ENCODE peak calls at places on chromosome 6, in nine cellular contexts. One of them, this sample, is unnamed.

GRCh38 chr6:163031931-163032330 is 304.2 kb downstream of the PACRG start:
- DNase-seq in GM12865: no peak
- DNase-seq in hepatocyte: no peak
- DNase-seq in AG10803: no peak
- DNase-seq in tibial artery: no peak
- DNase-seq in MCF 10A: no peak
- DNase-seq in mesothelial cell of epicardium: no peak
- DNase-seq in fibroblast of pulmonary artery: no peak
- DNase-seq in fibroblast of the aortic adventitia: no peak
- DNase-seq in this sample: no peak

GRCh38 chr6:135251964-135252429 is 70.9 kb downstream of the MYB start:
- DNase-seq in GM12865: no peak
- DNase-seq in hepatocyte: peak
- DNase-seq in AG10803: peak
- DNase-seq in tibial artery: no peak
- DNase-seq in MCF 10A: no peak
- DNase-seq in mesothelial cell of epicardium: no peak
- DNase-seq in fibroblast of pulmonary artery: peak
- DNase-seq in fibroblast of the aortic adventitia: peak
- DNase-seq in this sample: peak

GRCh38 chr6:5086294-5086890 is 1.3 kb downstream of the PPP1R3G start:
- DNase-seq in GM12865: no peak
- DNase-seq in hepatocyte: no peak
- DNase-seq in AG10803: no peak
- DNase-seq in tibial artery: no peak
- DNase-seq in MCF 10A: no peak
- DNase-seq in mesothelial cell of epicardium: no peak
- DNase-seq in fibroblast of pulmonary artery: no peak
- DNase-seq in fibroblast of the aortic adventitia: no peak
- DNase-seq in this sample: no peak

GRCh38 chr6:158796353-158796752 is 22.8 kb downstream of the EZR start:
- DNase-seq in GM12865: no peak
- DNase-seq in hepatocyte: no peak
- DNase-seq in AG10803: no peak
- DNase-seq in tibial artery: no peak
- DNase-seq in MCF 10A: no peak
- DNase-seq in mesothelial cell of epicardium: no peak
- DNase-seq in fibroblast of pulmonary artery: no peak
- DNase-seq in fibroblast of the aortic adventitia: no peak
- DNase-seq in this sample: no peak

GRCh38 chr6:40587240-40588069 is at the start of gene LRFN2:
- DNase-seq in GM12865: peak
- DNase-seq in hepatocyte: peak
- DNase-seq in AG10803: peak
- DNase-seq in tibial artery: peak
- DNase-seq in MCF 10A: peak
- DNase-seq in mesothelial cell of epicardium: peak
- DNase-seq in fibroblast of pulmonary artery: peak
- DNase-seq in fibroblast of the aortic adventitia: peak
- DNase-seq in this sample: peak

GRCh38 chr6:10425973-10426780 is 11.3 kb upstream of the TFAP2A start:
- DNase-seq in GM12865: peak
- DNase-seq in hepatocyte: peak
- DNase-seq in AG10803: peak
- DNase-seq in tibial artery: no peak
- DNase-seq in MCF 10A: peak
- DNase-seq in mesothelial cell of epicardium: peak
- DNase-seq in fibroblast of pulmonary artery: no peak
- DNase-seq in fibroblast of the aortic adventitia: no peak
- DNase-seq in this sample: peak

GRCh38 chr6:12474167-12475140 is 184.3 kb downstream of the EDN1 start:
- DNase-seq in GM12865: no peak
- DNase-seq in hepatocyte: peak
- DNase-seq in AG10803: peak
- DNase-seq in tibial artery: no peak
- DNase-seq in MCF 10A: peak
- DNase-seq in mesothelial cell of epicardium: no peak
- DNase-seq in fibroblast of pulmonary artery: no peak
- DNase-seq in fibroblast of the aortic adventitia: peak
- DNase-seq in this sample: no peak

GRCh38 chr6:56087421-56087820 is 160.0 kb downstream of the COL21A1 start:
- DNase-seq in GM12865: no peak
- DNase-seq in hepatocyte: no peak
- DNase-seq in AG10803: no peak
- DNase-seq in tibial artery: no peak
- DNase-seq in MCF 10A: no peak
- DNase-seq in mesothelial cell of epicardium: no peak
- DNase-seq in fibroblast of pulmonary artery: peak
- DNase-seq in fibroblast of the aortic adventitia: peak
- DNase-seq in this sample: no peak

GRCh38 chr6:11685411-11686093 is 93.1 kb downstream of the ADTRP start:
- DNase-seq in GM12865: no peak
- DNase-seq in hepatocyte: peak
- DNase-seq in AG10803: peak
- DNase-seq in tibial artery: no peak
- DNase-seq in MCF 10A: peak
- DNase-seq in mesothelial cell of epicardium: no peak
- DNase-seq in fibroblast of pulmonary artery: peak
- DNase-seq in fibroblast of the aortic adventitia: peak
- DNase-seq in this sample: peak

GRCh38 chr6:80607814-80608391 is 501.4 kb downstream of the BCKDHB start:
- DNase-seq in GM12865: no peak
- DNase-seq in hepatocyte: peak
- DNase-seq in AG10803: peak
- DNase-seq in tibial artery: no peak
- DNase-seq in MCF 10A: peak
- DNase-seq in mesothelial cell of epicardium: no peak
- DNase-seq in fibroblast of pulmonary artery: peak
- DNase-seq in fibroblast of the aortic adventitia: peak
- DNase-seq in this sample: peak

GRCh38 chr6:35343092-35343834 is 905 bp downstream of the PPARD start:
- DNase-seq in GM12865: peak
- DNase-seq in hepatocyte: no peak
- DNase-seq in AG10803: no peak
- DNase-seq in tibial artery: peak
- DNase-seq in MCF 10A: peak
- DNase-seq in mesothelial cell of epicardium: no peak
- DNase-seq in fibroblast of pulmonary artery: peak
- DNase-seq in fibroblast of the aortic adventitia: peak
- DNase-seq in this sample: no peak

GRCh38 chr6:135990437-135990836 is 138.9 kb downstream of the PDE7B start:
- DNase-seq in GM12865: no peak
- DNase-seq in hepatocyte: no peak
- DNase-seq in AG10803: no peak
- DNase-seq in tibial artery: no peak
- DNase-seq in MCF 10A: peak
- DNase-seq in mesothelial cell of epicardium: no peak
- DNase-seq in fibroblast of pulmonary artery: no peak
- DNase-seq in fibroblast of the aortic adventitia: no peak
- DNase-seq in this sample: no peak

GRCh38 chr6:144653885-144654505 is 368.9 kb downstream of the UTRN start:
- DNase-seq in GM12865: peak
- DNase-seq in hepatocyte: no peak
- DNase-seq in AG10803: no peak
- DNase-seq in tibial artery: no peak
- DNase-seq in MCF 10A: no peak
- DNase-seq in mesothelial cell of epicardium: no peak
- DNase-seq in fibroblast of pulmonary artery: no peak
- DNase-seq in fibroblast of the aortic adventitia: no peak
- DNase-seq in this sample: no peak

GRCh38 chr6:41451515-41452163 is 94.5 kb upstream of the FOXP4 start:
- DNase-seq in GM12865: no peak
- DNase-seq in hepatocyte: peak
- DNase-seq in AG10803: peak
- DNase-seq in tibial artery: peak
- DNase-seq in MCF 10A: no peak
- DNase-seq in mesothelial cell of epicardium: no peak
- DNase-seq in fibroblast of pulmonary artery: no peak
- DNase-seq in fibroblast of the aortic adventitia: peak
- DNase-seq in this sample: peak

GRCh38 chr6:111823831-111824607 is 49.2 kb downstream of the FYN start:
- DNase-seq in GM12865: no peak
- DNase-seq in hepatocyte: no peak
- DNase-seq in AG10803: peak
- DNase-seq in tibial artery: no peak
- DNase-seq in MCF 10A: peak
- DNase-seq in mesothelial cell of epicardium: no peak
- DNase-seq in fibroblast of pulmonary artery: peak
- DNase-seq in fibroblast of the aortic adventitia: peak
- DNase-seq in this sample: peak

GRCh38 chr6:105804436-105804835 is 281.7 kb upstream of the PRDM1 start:
- DNase-seq in GM12865: no peak
- DNase-seq in hepatocyte: no peak
- DNase-seq in AG10803: peak
- DNase-seq in tibial artery: no peak
- DNase-seq in MCF 10A: peak
- DNase-seq in mesothelial cell of epicardium: no peak
- DNase-seq in fibroblast of pulmonary artery: no peak
- DNase-seq in fibroblast of the aortic adventitia: peak
- DNase-seq in this sample: peak

GRCh38 chr6:148577687-148578488 is 168.9 kb upstream of the UST start:
- DNase-seq in GM12865: peak
- DNase-seq in hepatocyte: peak
- DNase-seq in AG10803: peak
- DNase-seq in tibial artery: peak
- DNase-seq in MCF 10A: peak
- DNase-seq in mesothelial cell of epicardium: peak
- DNase-seq in fibroblast of pulmonary artery: peak
- DNase-seq in fibroblast of the aortic adventitia: peak
- DNase-seq in this sample: peak

GRCh38 chr6:44416103-44416502 is 28.6 kb downstream of the CDC5L start:
- DNase-seq in GM12865: no peak
- DNase-seq in hepatocyte: peak
- DNase-seq in AG10803: peak
- DNase-seq in tibial artery: no peak
- DNase-seq in MCF 10A: peak
- DNase-seq in mesothelial cell of epicardium: no peak
- DNase-seq in fibroblast of pulmonary artery: peak
- DNase-seq in fibroblast of the aortic adventitia: peak
- DNase-seq in this sample: peak

GRCh38 chr6:110474500-110474899 is 1.9 kb downstream of the SLC22A16 start:
- DNase-seq in GM12865: no peak
- DNase-seq in hepatocyte: no peak
- DNase-seq in AG10803: no peak
- DNase-seq in tibial artery: no peak
- DNase-seq in MCF 10A: no peak
- DNase-seq in mesothelial cell of epicardium: no peak
- DNase-seq in fibroblast of pulmonary artery: no peak
- DNase-seq in fibroblast of the aortic adventitia: no peak
- DNase-seq in this sample: no peak

GRCh38 chr6:157198425-157199279 is 124.7 kb downstream of the TMEM242 start:
- DNase-seq in GM12865: no peak
- DNase-seq in hepatocyte: peak
- DNase-seq in AG10803: peak
- DNase-seq in tibial artery: peak
- DNase-seq in MCF 10A: peak
- DNase-seq in mesothelial cell of epicardium: no peak
- DNase-seq in fibroblast of pulmonary artery: peak
- DNase-seq in fibroblast of the aortic adventitia: peak
- DNase-seq in this sample: no peak

GRCh38 chr6:165661416-165662001 is 1.5 kb downstream of the PDE10A start:
- DNase-seq in GM12865: no peak
- DNase-seq in hepatocyte: peak
- DNase-seq in AG10803: no peak
- DNase-seq in tibial artery: no peak
- DNase-seq in MCF 10A: no peak
- DNase-seq in mesothelial cell of epicardium: peak
- DNase-seq in fibroblast of pulmonary artery: peak
- DNase-seq in fibroblast of the aortic adventitia: peak
- DNase-seq in this sample: no peak

GRCh38 chr6:2695464-2696095 is 55.1 kb downstream of the MYLK4 start:
- DNase-seq in GM12865: peak
- DNase-seq in hepatocyte: peak
- DNase-seq in AG10803: peak
- DNase-seq in tibial artery: no peak
- DNase-seq in MCF 10A: peak
- DNase-seq in mesothelial cell of epicardium: no peak
- DNase-seq in fibroblast of pulmonary artery: peak
- DNase-seq in fibroblast of the aortic adventitia: peak
- DNase-seq in this sample: peak

GRCh38 chr6:2693191-2693590 is 57.5 kb downstream of the MYLK4 start:
- DNase-seq in GM12865: no peak
- DNase-seq in hepatocyte: no peak
- DNase-seq in AG10803: no peak
- DNase-seq in tibial artery: no peak
- DNase-seq in MCF 10A: no peak
- DNase-seq in mesothelial cell of epicardium: no peak
- DNase-seq in fibroblast of pulmonary artery: no peak
- DNase-seq in fibroblast of the aortic adventitia: no peak
- DNase-seq in this sample: no peak

GRCh38 chr6:2697291-2697690 is 53.4 kb downstream of the MYLK4 start:
- DNase-seq in GM12865: no peak
- DNase-seq in hepatocyte: no peak
- DNase-seq in AG10803: no peak
- DNase-seq in tibial artery: no peak
- DNase-seq in MCF 10A: no peak
- DNase-seq in mesothelial cell of epicardium: no peak
- DNase-seq in fibroblast of pulmonary artery: no peak
- DNase-seq in fibroblast of the aortic adventitia: no peak
- DNase-seq in this sample: no peak
- TF ChIP-seq CTCF in GM12865: no peak
- TF ChIP-seq CTCF in hepatocyte: no peak
- TF ChIP-seq CTCF in AG10803: no peak
- TF ChIP-seq CTCF in tibial artery: no peak
- TF ChIP-seq CTCF in MCF 10A: no peak
- TF ChIP-seq CTCF in mesothelial cell of epicardium: no peak
- TF ChIP-seq CTCF in fibroblast of pulmonary artery: no peak
- TF ChIP-seq CTCF in fibroblast of the aortic adventitia: no peak
- TF ChIP-seq CTCF in this sample: no peak

GRCh38 chr6:97726378-97726777 is 443.4 kb upstream of the MMS22L start:
- DNase-seq in GM12865: no peak
- DNase-seq in hepatocyte: peak
- DNase-seq in AG10803: peak
- DNase-seq in tibial artery: no peak
- DNase-seq in MCF 10A: peak
- DNase-seq in mesothelial cell of epicardium: no peak
- DNase-seq in fibroblast of pulmonary artery: no peak
- DNase-seq in fibroblast of the aortic adventitia: no peak
- DNase-seq in this sample: no peak
- TF ChIP-seq CTCF in GM12865: no peak
- TF ChIP-seq CTCF in hepatocyte: peak
- TF ChIP-seq CTCF in AG10803: peak
- TF ChIP-seq CTCF in tibial artery: no peak
- TF ChIP-seq CTCF in MCF 10A: peak
- TF ChIP-seq CTCF in mesothelial cell of epicardium: no peak
- TF ChIP-seq CTCF in fibroblast of pulmonary artery: no peak
- TF ChIP-seq CTCF in fibroblast of the aortic adventitia: no peak
- TF ChIP-seq CTCF in this sample: no peak

GRCh38 chr6:36621371-36621855 is 27.3 kb downstream of the SRSF3 start:
- DNase-seq in GM12865: no peak
- DNase-seq in hepatocyte: no peak
- DNase-seq in AG10803: no peak
- DNase-seq in tibial artery: peak
- DNase-seq in MCF 10A: no peak
- DNase-seq in mesothelial cell of epicardium: no peak
- DNase-seq in fibroblast of pulmonary artery: no peak
- DNase-seq in fibroblast of the aortic adventitia: no peak
- DNase-seq in this sample: no peak
- TF ChIP-seq CTCF in GM12865: no peak
- TF ChIP-seq CTCF in hepatocyte: no peak
- TF ChIP-seq CTCF in AG10803: no peak
- TF ChIP-seq CTCF in tibial artery: no peak
- TF ChIP-seq CTCF in MCF 10A: no peak
- TF ChIP-seq CTCF in mesothelial cell of epicardium: no peak
- TF ChIP-seq CTCF in fibroblast of pulmonary artery: no peak
- TF ChIP-seq CTCF in fibroblast of the aortic adventitia: no peak
- TF ChIP-seq CTCF in this sample: no peak

GRCh38 chr6:46626228-46626909 is 26.2 kb downstream of the CYP39A1 start:
- DNase-seq in GM12865: peak
- DNase-seq in hepatocyte: peak
- DNase-seq in AG10803: peak
- DNase-seq in tibial artery: no peak
- DNase-seq in MCF 10A: peak
- DNase-seq in mesothelial cell of epicardium: no peak
- DNase-seq in fibroblast of pulmonary artery: peak
- DNase-seq in fibroblast of the aortic adventitia: peak
- DNase-seq in this sample: peak
- TF ChIP-seq CTCF in GM12865: peak
- TF ChIP-seq CTCF in hepatocyte: peak
- TF ChIP-seq CTCF in AG10803: peak
- TF ChIP-seq CTCF in tibial artery: peak
- TF ChIP-seq CTCF in MCF 10A: peak
- TF ChIP-seq CTCF in mesothelial cell of epicardium: peak
- TF ChIP-seq CTCF in fibroblast of pulmonary artery: peak
- TF ChIP-seq CTCF in fibroblast of the aortic adventitia: peak
- TF ChIP-seq CTCF in this sample: peak